ENCODE peak calls at places on chromosomes 3 and 15, in ten cellular contexts. D, W, T, S, J, L, E, G, I and U are unnamed samples.

GRCh38 chr3:124878561-124879394 is 8.4 kb downstream of the ITGB5 start:
- DNase-seq in D (no peak), W (no peak), T (no peak), S (peak; percentile 99), J (peak; percentile 85), L (no peak), E (no peak), G (peak; percentile 99), I (peak; percentile 98), U (no peak)

GRCh38 chr15:52857471-52857870 is 67.3 kb upstream of the ONECUT1 start:
- DNase-seq in D (peak; percentile 9), W (no peak), T (no peak), S (no peak), J (no peak), L (no peak), E (no peak), G (no peak), I (no peak), U (no peak)

GRCh38 chr3:131158434-131158833 is 131.8 kb downstream of the NEK11 start:
- DNase-seq in D (no peak), W (no peak), T (no peak), S (no peak), J (no peak), L (no peak), E (no peak), G (no peak), I (no peak), U (no peak)

GRCh38 chr3:172546105-172546504 is 22.9 kb upstream of the TNFSF10 start:
- DNase-seq in D (no peak), W (no peak), T (no peak), S (no peak), J (no peak), L (no peak), E (no peak), G (no peak), I (peak; percentile 94), U (no peak)

GRCh38 chr3:169052465-169053302 is 610.8 kb downstream of the MECOM start:
- DNase-seq in D (no peak), W (no peak), T (no peak), S (no peak), J (no peak), L (no peak), E (no peak), G (no peak), I (no peak), U (no peak)

GRCh38 chr3:42067324-42067723 is 23.8 kb upstream of the TRAK1 start:
- DNase-seq in D (no peak), W (no peak), T (no peak), S (no peak), J (no peak), L (no peak), E (no peak), G (peak; percentile 88), I (no peak), U (no peak)

GRCh38 chr3:138812806-138813205 is 21.9 kb downstream of the PIK3CB start:
- DNase-seq in D (no peak), W (no peak), T (no peak), S (no peak), J (no peak), L (no peak), E (no peak), G (peak; percentile 30), I (no peak), U (no peak)

GRCh38 chr3:195034541-195034940 is 236.4 kb downstream of the XXYLT1 start:
- DNase-seq in D (no peak), W (no peak), T (no peak), S (no peak), J (no peak), L (no peak), E (no peak), G (no peak), I (no peak), U (no peak)

GRCh38 chr15:92614791-92615785 is 40.5 kb downstream of the FAM174B start:
- DNase-seq in D (no peak), W (no peak), T (no peak), S (no peak), J (no peak), L (no peak), E (no peak), G (no peak), I (no peak), U (no peak)

GRCh38 chr3:30658328-30659052 is 52.1 kb downstream of the TGFBR2 start:
- DNase-seq in D (no peak), W (no peak), T (no peak), S (peak; percentile 51), J (no peak), L (peak; percentile 20), E (no peak), G (peak; percentile 82), I (peak; percentile 69), U (no peak)

GRCh38 chr15:75616766-75617165 is 8.8 kb downstream of the SNUPN start:
- DNase-seq in D (no peak), W (no peak), T (no peak), S (no peak), J (no peak), L (no peak), E (no peak), G (no peak), I (no peak), U (no peak)

GRCh38 chr3:55367396-55367795 is 119.7 kb downstream of the WNT5A start:
- DNase-seq in D (no peak), W (no peak), T (no peak), S (no peak), J (no peak), L (no peak), E (no peak), G (peak; percentile 42), I (peak; percentile 38), U (no peak)

GRCh38 chr15:91126080-91126479 is 26.0 kb downstream of the SV2B start:
- DNase-seq in D (no peak), W (no peak), T (no peak), S (no peak), J (no peak), L (no peak), E (peak; percentile 85), G (no peak), I (no peak), U (no peak)

GRCh38 chr3:48652923-48653715 is 9.6 kb downstream of the CELSR3 start:
- DNase-seq in D (no peak), W (no peak), T (no peak), S (no peak), J (no peak), L (no peak), E (no peak), G (no peak), I (peak; percentile 58), U (no peak)

GRCh38 chr15:50262533-50262932 is 3.0 kb downstream of the HDC start:
- DNase-seq in D (no peak), W (no peak), T (no peak), S (no peak), J (no peak), L (no peak), E (no peak), G (no peak), I (no peak), U (no peak)

GRCh38 chr15:27623560-27624305 is 475.4 kb downstream of the OCA2 start:
- DNase-seq in D (no peak), W (no peak), T (no peak), S (no peak), J (no peak), L (no peak), E (no peak), G (no peak), I (no peak), U (no peak)

GRCh38 chr3:127456471-127457093 is 134.0 kb downstream of the TPRA1 start:
- DNase-seq in D (no peak), W (no peak), T (no peak), S (peak; percentile 84), J (no peak), L (no peak), E (no peak), G (peak; percentile 37), I (no peak), U (no peak)

GRCh38 chr3:79521221-79521848 is 246.5 kb downstream of the ROBO1 start:
- DNase-seq in D (peak; percentile 56), W (no peak), T (no peak), S (peak; percentile 48), J (no peak), L (no peak), E (peak; percentile 35), G (peak; percentile 21), I (peak; percentile 38), U (no peak)

GRCh38 chr15:76342046-76342381 is 5.4 kb downstream of the ISL2 start:
- DNase-seq in D (no peak), W (no peak), T (no peak), S (no peak), J (no peak), L (no peak), E (no peak), G (no peak), I (no peak), U (no peak)

GRCh38 chr15:63597033-63597790 is at the start of gene FBXL22:
- DNase-seq in D (no peak), W (no peak), T (no peak), S (no peak), J (no peak), L (no peak), E (no peak), G (peak; percentile 64), I (no peak), U (no peak)

GRCh38 chr15:60444289-60444912 is 34.5 kb downstream of the ICE2 start:
- DNase-seq in D (no peak), W (no peak), T (no peak), S (peak; percentile 27), J (peak; percentile 28), L (no peak), E (peak; percentile 13), G (peak; percentile 63), I (no peak), U (no peak)

GRCh38 chr15:83398591-83398990 is 48.5 kb upstream of the SH3GL3 start:
- DNase-seq in D (no peak), W (no peak), T (no peak), S (peak; percentile 52), J (peak; percentile 20), L (no peak), E (no peak), G (peak; percentile 76), I (no peak), U (no peak)

GRCh38 chr3:150049317-150049716 is 78.6 kb upstream of the PFN2 start:
- DNase-seq in D (no peak), W (no peak), T (no peak), S (peak; percentile 17), J (no peak), L (no peak), E (no peak), G (no peak), I (no peak), U (no peak)

GRCh38 chr3:66555214-66555844 is 54.5 kb upstream of the LRIG1 start:
- DNase-seq in D (no peak), W (no peak), T (no peak), S (peak; percentile 74), J (no peak), L (no peak), E (no peak), G (no peak), I (no peak), U (no peak)

GRCh38 chr15:85150130-85150480 is 168.4 kb downstream of the PDE8A start:
- DNase-seq in D (no peak), W (no peak), T (no peak), S (no peak), J (no peak), L (no peak), E (no peak), G (no peak), I (no peak), U (no peak)

GRCh38 chr3:187960820-187961219 is 193.1 kb upstream of the LPP start:
- DNase-seq in D (no peak), W (no peak), T (no peak), S (no peak), J (peak; percentile 57), L (no peak), E (no peak), G (peak; percentile 59), I (no peak), U (no peak)

GRCh38 chr3:52842424-52842823 is 7.6 kb upstream of the MUSTN1 start:
- DNase-seq in D (no peak), W (no peak), T (no peak), S (no peak), J (no peak), L (no peak), E (no peak), G (no peak), I (no peak), U (no peak)

GRCh38 chr3:117786339-117786738 is 1076.8 kb downstream of the TUSC7 start:
- DNase-seq in D (no peak), W (no peak), T (no peak), S (no peak), J (no peak), L (no peak), E (no peak), G (peak; percentile 8), I (no peak), U (no peak)